ENCODE peak calls at places on chromosomes 4 and X, in four cellular contexts. R is H1, G is suprapubic skin, T is SK-N-SH. B is an unnamed sample.

GRCh38 chr4:56215901-56216300 is 171.4 kb downstream of the AASDH start:
- DNase-seq in T (peak; percentile 17), R (no peak), G (no peak), B (peak; percentile 72)

GRCh38 chr4:8508266-8508665 is 67.7 kb downstream of the TRMT44 start:
- DNase-seq in G (no peak), T (no peak), R (no peak), B (no peak)

GRCh38 chr4:101304916-101305315 is 42.4 kb downstream of the PPP3CA start:
- DNase-seq in R (no peak), G (no peak), T (peak; percentile 33), B (no peak)

GRCh38 chr4:860561-860960 is 34.6 kb upstream of the CPLX1 start:
- DNase-seq in G (no peak), T (no peak), R (no peak), B (no peak)

GRCh38 chrX:118974088-118974907 is at the start of gene LONRF3:
- DNase-seq in R (no peak), G (peak; percentile 87), T (peak; percentile 39), B (peak; percentile 79)

GRCh38 chr4:179467890-179468289 is 2025.7 kb upstream of the AGA start:
- DNase-seq in R (no peak), T (no peak), G (no peak), B (no peak)

GRCh38 chr4:65399131-65399530 is 271.2 kb downstream of the EPHA5 start:
- DNase-seq in T (peak; percentile 0), R (no peak), G (no peak), B (no peak)

GRCh38 chr4:111066887-111067286 is 444.0 kb upstream of the PITX2 start:
- DNase-seq in T (no peak), G (no peak), R (no peak), B (no peak)

GRCh38 chr4:124202106-124202505 is 510.4 kb downstream of the ANKRD50 start:
- DNase-seq in T (no peak), R (no peak), G (no peak), B (no peak)

GRCh38 chr4:121654738-121655137 is 42.0 kb downstream of the ANXA5 start:
- DNase-seq in G (no peak), R (no peak), T (no peak), B (no peak)

GRCh38 chr4:73714647-73715046 is 25.7 kb upstream of the CXCL8 start:
- DNase-seq in G (no peak), R (no peak), T (no peak), B (no peak)

GRCh38 chrX:149825424-149825823 is 43.7 kb downstream of the MAGEA9 start:
- DNase-seq in R (peak; percentile 72), G (no peak), T (peak; percentile 29), B (peak; percentile 14)

GRCh38 chr4:57023104-57023503 is 44.4 kb downstream of the POLR2B start:
- DNase-seq in G (no peak), T (no peak), R (no peak), B (no peak)

GRCh38 chr4:93031431-93032098 is 727.8 kb downstream of the GRID2 start:
- DNase-seq in T (no peak), G (no peak), R (no peak), B (no peak)

GRCh38 chr4:42398448-42399355 is 1.4 kb downstream of the SHISA3 start:
- DNase-seq in G (no peak), T (no peak), R (peak; percentile 64), B (no peak)

GRCh38 chr4:110287130-110287529 is 88.7 kb upstream of the ELOVL6 start:
- DNase-seq in R (no peak), T (no peak), G (no peak), B (no peak)

GRCh38 chr4:155530290-155530689 is 136.4 kb upstream of the GUCY1A1 start:
- DNase-seq in G (no peak), R (no peak), T (no peak), B (no peak)

GRCh38 chr4:37890501-37891220 is at the start of gene TBC1D1:
- DNase-seq in T (peak; percentile 69), R (peak; percentile 73), G (peak; percentile 66), B (peak; percentile 81)

GRCh38 chr4:666436-666810 is 7.7 kb downstream of the ATP5ME start:
- DNase-seq in G (no peak), R (no peak), T (no peak), B (no peak)

GRCh38 chr4:36785965-36786364 is 458.6 kb upstream of the NWD2 start:
- DNase-seq in T (no peak), G (no peak), R (no peak), B (no peak)

GRCh38 chr4:183798249-183798920 is 106.7 kb upstream of the STOX2 start:
- DNase-seq in G (no peak), R (peak; percentile 58), T (no peak), B (peak; percentile 19)

GRCh38 chrX:45592067-45592466 is 391.4 kb upstream of the DIPK2B start:
- DNase-seq in R (no peak), G (no peak), T (no peak), B (no peak)

GRCh38 chr4:170226288-170226687 is 136.5 kb upstream of the AADAT start:
- DNase-seq in T (no peak), R (no peak), G (no peak), B (peak; percentile 59)

GRCh38 chr4:173181769-173182374 is 13.3 kb downstream of the GALNT7 start:
- DNase-seq in G (no peak), R (no peak), T (no peak), B (no peak)

GRCh38 chrX:85052207-85052606 is 48.5 kb downstream of the APOOL start:
- DNase-seq in G (no peak), R (no peak), T (no peak), B (no peak)

GRCh38 chr4:5368426-5368825 is 317.1 kb downstream of the STK32B start:
- DNase-seq in T (no peak), R (no peak), G (no peak), B (no peak)

GRCh38 chr4:17234678-17235077 is 277.2 kb downstream of the QDPR start:
- DNase-seq in G (no peak), R (no peak), T (no peak), B (no peak)

GRCh38 chrX:24828147-24828546 is 134.4 kb downstream of the POLA1 start:
- DNase-seq in R (no peak), T (no peak), G (no peak), B (no peak)

GRCh38 chr4:123555500-123556273 is 159.1 kb downstream of the SPRY1 start:
- DNase-seq in T (no peak), R (no peak), G (peak; percentile 91), B (peak; percentile 93)

GRCh38 chr4:176406297-176406696 is 86.5 kb downstream of the SPCS3 start:
- DNase-seq in T (no peak), G (no peak), R (no peak), B (no peak)

GRCh38 chr4:20493761-20494353 is 206.4 kb upstream of the PACRGL start:
- DNase-seq in R (no peak), T (no peak), G (no peak), B (no peak)

GRCh38 chr4:41963105-41963504 is 18.5 kb upstream of the DCAF4L1 start:
- DNase-seq in G (no peak), R (no peak), T (peak; percentile 17), B (no peak)

GRCh38 chr4:146330392-146330791 is 116.1 kb downstream of the REELD1 start:
- DNase-seq in T (no peak), G (no peak), R (no peak), B (no peak)

GRCh38 chr4:793109-793861 is 32.6 kb downstream of the CPLX1 start:
- DNase-seq in R (no peak), T (no peak), G (no peak), B (no peak)

GRCh38 chr4:44629280-44629866 is 22.1 kb downstream of the YIPF7 start:
- DNase-seq in G (no peak), T (peak; percentile 47), R (peak; percentile 49), B (no peak)

GRCh38 chr4:70531981-70532380 is 13.6 kb downstream of the AMTN start:
- DNase-seq in R (no peak), G (no peak), T (peak; percentile 2), B (no peak)

GRCh38 chr4:40651280-40651679 is 21.6 kb upstream of the RBM47 start:
- DNase-seq in G (no peak), R (no peak), T (no peak), B (no peak)

GRCh38 chr4:96472103-96472867 is 632.4 kb downstream of the PDHA2 start:
- DNase-seq in R (no peak), G (no peak), T (no peak), B (no peak)
- TF ChIP-seq EP300 in R (no peak), G (no peak), T (no peak), B (no peak)

DNA sequence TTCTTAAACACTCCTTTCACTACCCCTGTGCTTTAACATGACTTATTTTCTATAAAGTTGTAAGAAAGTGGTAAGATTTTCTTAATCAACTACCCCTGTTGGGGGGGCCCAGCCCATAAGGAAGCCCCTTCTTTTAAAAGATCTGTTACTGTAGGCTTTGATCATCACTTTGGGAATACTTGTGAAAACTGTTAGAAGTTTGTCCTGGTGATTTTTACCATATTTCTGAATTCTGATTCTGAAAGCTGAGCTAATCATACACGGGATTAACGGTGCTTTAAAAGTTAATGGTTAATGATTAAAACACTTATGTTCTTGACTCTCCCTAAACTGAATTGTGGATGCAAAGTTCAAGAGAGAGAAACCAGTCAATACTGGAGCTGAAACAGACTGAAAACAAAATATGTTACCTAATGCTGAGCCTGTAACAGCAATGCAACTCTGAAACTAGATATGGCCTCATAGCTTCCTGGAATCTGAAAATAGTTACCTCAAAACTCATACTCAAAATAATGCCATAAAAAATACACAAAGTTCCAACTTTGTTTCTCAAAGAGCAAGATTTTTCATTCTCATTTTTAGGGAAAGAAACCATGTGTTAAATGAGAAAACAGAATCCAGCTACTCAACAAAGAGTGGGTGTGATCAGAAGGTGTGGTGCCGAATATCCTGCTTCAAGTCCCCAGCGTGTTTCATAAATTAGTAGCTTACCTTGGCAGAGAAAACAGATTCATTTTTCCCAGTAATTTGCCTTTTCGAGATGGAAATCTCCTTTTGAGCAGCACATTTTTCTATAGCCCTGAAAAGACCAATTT is 31.6 kb downstream of the ADH7 start:
- DNase-seq in G (no peak), T (no peak), R (no peak), B (no peak)
- TF ChIP-seq CTCF in G (no peak), T (no peak), R (no peak), B (no peak)

GRCh38 chrX:40933132-40934078 is 151.8 kb upstream of the USP9X start:
- DNase-seq in T (peak; percentile 30), R (no peak), G (no peak), B (no peak)
- TF ChIP-seq EP300 in T (peak; percentile 74), R (no peak), G (no peak), B (no peak)

DNA sequence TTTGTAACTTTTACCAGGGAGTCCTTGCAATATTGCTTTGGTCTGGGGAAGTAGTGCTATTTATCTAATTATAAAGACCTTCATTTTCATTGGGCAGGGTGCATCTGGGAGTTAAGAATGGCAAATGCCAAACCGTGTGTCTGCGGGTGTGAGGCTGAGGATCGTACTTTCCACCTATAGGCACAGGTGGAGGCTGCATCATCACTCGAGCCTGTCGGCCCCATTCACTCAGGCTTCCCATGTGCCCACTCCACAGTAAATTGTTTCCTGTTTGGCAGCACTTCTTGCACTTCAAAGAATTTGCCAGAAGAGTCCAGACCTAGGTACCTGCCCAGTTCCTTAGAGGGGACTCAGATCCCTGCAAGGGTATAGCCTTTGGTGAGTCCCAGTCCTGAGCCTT is 23.4 kb downstream of the CCKAR start:
- DNase-seq in R (no peak), G (no peak), T (no peak), B (no peak)
- TF ChIP-seq CTCF in R (no peak), G (no peak), T (no peak), B (no peak)

GRCh38 chr4:53321151-53321987 is 44.5 kb downstream of the SCFD2 start:
- DNase-seq in T (no peak), R (no peak), G (no peak), B (no peak)
- TF ChIP-seq EP300 in T (peak; percentile 79), R (no peak), G (no peak), B (no peak)

GRCh38 chr4:125519376-125520171 is 204.8 kb downstream of the FAT4 start:
- DNase-seq in T (no peak), G (no peak), R (no peak), B (no peak)
- TF ChIP-seq CTCF in T (no peak), G (no peak), R (no peak), B (no peak)

B was measured in transverse colon.